ENCODE peak calls at places on chromosomes 3 and 15, in four cellular contexts. Q is aorta; R is naive thymus-derived CD4-positive, alpha-beta T cell; Z is GM12878. Y is an unnamed sample.

GRCh38 chr3:145750657-145751056 is 410.3 kb downstream of the PLOD2 start:
- DNase-seq in Q (no peak), R (no peak), Z (no peak), Y (no peak)

GRCh38 chr3:55000946-55001345 is 73.1 kb upstream of the LRTM1 start:
- DNase-seq in R (no peak), Q (no peak), Z (no peak), Y (no peak)

GRCh38 chr3:72181231-72181630 is 396.3 kb upstream of the PROK2 start:
- DNase-seq in Q (no peak), Z (no peak), R (no peak), Y (no peak)

GRCh38 chr3:50238549-50239026 is 2.6 kb downstream of the GNAI2 start:
- DNase-seq in Q (peak; percentile 95), R (no peak), Z (no peak), Y (peak; percentile 89)

GRCh38 chr3:52983828-52984227 is 62.0 kb downstream of the SFMBT1 start:
- DNase-seq in Q (no peak), R (no peak), Z (no peak), Y (no peak)

GRCh38 chr3:178602864-178603263 is 66.6 kb downstream of the KCNMB2 start:
- DNase-seq in Z (no peak), R (no peak), Q (no peak), Y (no peak)

GRCh38 chr3:67075295-67075694 is 77.2 kb downstream of the KBTBD8 start:
- DNase-seq in R (no peak), Q (no peak), Z (no peak), Y (no peak)

GRCh38 chr3:126108689-126109075 is 24.8 kb upstream of the SLC41A3 start:
- DNase-seq in R (no peak), Q (no peak), Z (no peak), Y (no peak)

GRCh38 chr15:46409879-46410278 is 775.0 kb downstream of the SQOR start:
- DNase-seq in R (no peak), Z (no peak), Q (no peak), Y (no peak)

GRCh38 chr3:143066033-143066432 is 53.5 kb upstream of the CHST2 start:
- DNase-seq in Q (no peak), R (no peak), Z (no peak), Y (no peak)

GRCh38 chr3:195908439-195909293 is at the start of gene TNK2:
- DNase-seq in Q (peak; percentile 80), Z (no peak), R (peak; percentile 53), Y (peak; percentile 46)

GRCh38 chr3:179801263-179801662 is 148.4 kb downstream of the USP13 start:
- DNase-seq in R (no peak), Q (no peak), Z (no peak), Y (no peak)

GRCh38 chr3:179149239-179149887 is 1.2 kb downstream of the PIK3CA start:
- DNase-seq in Q (no peak), R (no peak), Z (peak; percentile 53), Y (peak; percentile 13)

GRCh38 chr15:98525625-98526024 is 122.7 kb upstream of the IGF1R start:
- DNase-seq in R (no peak), Q (peak; percentile 77), Z (no peak), Y (no peak)

GRCh38 chr3:165642761-165643432 is 194.3 kb downstream of the BCHE start:
- DNase-seq in Z (no peak), R (no peak), Q (no peak), Y (no peak)

GRCh38 chr15:101406014-101406413 is 83.5 kb downstream of the PCSK6 start:
- DNase-seq in Q (no peak), R (no peak), Z (no peak), Y (no peak)

GRCh38 chr15:60649845-60650548 is 171.1 kb upstream of the ICE2 start:
- DNase-seq in Q (no peak), Z (peak; percentile 57), R (peak; percentile 78), Y (no peak)

GRCh38 chr15:52523192-52523591 is 5.5 kb downstream of the MYO5A start:
- DNase-seq in R (no peak), Z (no peak), Q (no peak), Y (no peak)

GRCh38 chr15:92645051-92645631 is 10.4 kb downstream of the FAM174B start:
- DNase-seq in Z (no peak), Q (no peak), R (no peak), Y (no peak)

GRCh38 chr3:115551091-115551490 is 72.2 kb upstream of the GAP43 start:
- DNase-seq in Q (no peak), R (no peak), Z (no peak), Y (no peak)

GRCh38 chr15:72154316-72154715 is 36.1 kb downstream of the SENP8 start:
- DNase-seq in Q (no peak), R (no peak), Z (no peak), Y (no peak)

GRCh38 chr3:97991278-97991652 is 19.0 kb upstream of the RIOX2 start:
- DNase-seq in Z (no peak), Q (no peak), R (peak; percentile 55), Y (no peak)

GRCh38 chr3:97990624-97991277 is 18.5 kb upstream of the RIOX2 start:
- DNase-seq in R (no peak), Z (no peak), Q (no peak), Y (no peak)

GRCh38 chr3:97994328-97994945 is 22.2 kb upstream of the RIOX2 start:
- DNase-seq in Z (no peak), Q (no peak), R (no peak), Y (no peak)

GRCh38 chr3:97992547-97993173 is 20.4 kb upstream of the RIOX2 start:
- DNase-seq in Z (no peak), R (no peak), Q (no peak), Y (no peak)

DNA sequence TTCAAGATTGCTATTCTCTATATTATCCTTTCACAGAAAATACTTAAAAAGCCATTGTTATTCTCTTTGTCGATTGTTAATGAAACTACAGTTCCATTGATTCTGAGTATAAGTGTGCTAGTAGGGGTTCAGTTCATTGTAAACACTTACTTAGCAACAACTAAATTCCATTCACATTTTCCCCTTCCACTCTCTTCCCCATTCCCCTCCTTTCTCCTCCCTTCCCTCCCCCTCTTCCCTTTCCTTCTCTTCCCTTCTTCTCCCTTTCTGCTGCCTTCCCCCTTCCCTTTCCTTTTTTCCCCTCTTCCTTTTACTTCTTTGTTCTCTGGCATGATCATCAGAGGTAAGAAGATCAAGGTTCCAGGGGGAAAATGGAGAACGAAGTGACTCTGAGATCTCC is 21.3 kb upstream of the RIOX2 start:
- DNase-seq in Q (no peak), R (no peak), Z (no peak), Y (no peak)
- H3K4me3 ChIP-seq in Q (no peak overlapping the region), R (no peak overlapping the region), Z (no peak overlapping the region), Y (no peak overlapping the region)

DNA sequence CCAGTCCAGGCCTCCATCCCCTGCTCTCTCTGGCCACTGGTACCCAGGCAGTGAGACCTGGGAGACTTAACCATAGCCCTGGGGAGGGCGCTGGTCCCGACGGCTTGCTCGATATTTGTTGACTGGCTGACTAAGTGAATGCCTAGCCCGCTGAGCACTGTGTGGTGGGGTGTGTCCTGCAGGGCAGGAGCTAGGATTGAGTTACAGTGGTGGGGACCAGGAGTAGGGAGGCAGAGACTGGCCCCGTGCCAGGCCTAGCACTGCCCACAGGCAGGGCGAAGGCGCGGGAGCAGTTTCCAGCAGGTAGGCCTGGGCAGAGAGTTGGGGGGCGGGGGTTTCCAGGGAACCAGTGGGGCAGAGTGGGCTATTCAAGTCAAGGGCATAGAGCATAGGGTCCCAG is at the start of gene VILL:
- DNase-seq in Z (no peak), R (no peak), Q (peak; percentile 71), Y (no peak)
- H3K27ac ChIP-seq in Z (no peak within 1 kb of the TSS), R (no peak within 1 kb of the TSS), Q (no peak within 1 kb of the TSS), Y (no peak within 1 kb of the TSS)

DNA sequence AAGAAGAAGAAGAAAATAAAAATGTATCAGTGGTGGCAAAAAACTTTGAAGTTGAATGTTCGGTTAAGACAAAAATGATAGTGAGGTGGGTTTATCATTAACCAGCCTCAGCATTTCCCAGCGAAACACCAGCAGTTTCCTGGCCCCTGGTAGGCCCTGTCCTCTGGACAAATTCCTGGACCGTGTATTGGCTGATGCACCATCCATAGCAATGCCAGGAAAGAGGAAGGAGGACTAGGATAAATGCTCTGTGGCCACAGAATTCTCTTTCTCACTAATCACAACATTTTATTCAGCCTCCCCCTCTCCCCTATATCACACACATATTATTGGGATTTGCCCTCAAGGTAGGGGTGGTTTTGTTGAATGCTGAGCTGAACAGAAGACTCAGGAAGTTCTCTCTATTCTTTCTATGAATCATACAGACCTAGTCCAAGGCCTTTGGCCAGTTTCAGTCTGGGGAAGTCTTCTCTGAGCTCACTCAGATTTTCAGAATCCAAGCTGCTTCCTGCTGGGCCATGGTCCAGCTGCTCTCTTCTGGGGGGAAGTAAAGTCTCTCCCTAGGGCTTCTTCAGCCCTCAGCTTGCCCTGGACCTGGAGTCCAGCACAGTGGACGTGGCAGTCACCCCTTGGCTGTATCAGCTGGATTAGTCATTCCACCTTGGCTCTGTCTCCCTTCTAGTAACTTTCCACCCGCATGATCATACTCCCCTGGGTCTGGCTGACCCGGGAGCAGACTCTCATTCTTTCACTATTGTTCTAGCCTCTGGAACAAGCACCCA is 27.6 kb downstream of the SLC28A1 start:
- DNase-seq in Z (no peak), Q (peak; percentile 95), R (no peak), Y (peak; percentile 94)
- H3K4me3 ChIP-seq in Z (no peak overlapping the region), Q (no peak overlapping the region), R (no peak overlapping the region), Y (no peak overlapping the region)

GRCh38 chr15:25056484-25057429 is 102.0 kb downstream of the SNRPN start:
- DNase-seq in R (no peak), Z (no peak), Q (peak; percentile 68), Y (peak; percentile 3)

GRCh38 chr15:25058080-25058785 is 103.4 kb downstream of the SNRPN start:
- DNase-seq in Q (peak; percentile 61), Z (no peak), R (no peak), Y (no peak)

GRCh38 chr15:25059698-25060471 is 105.1 kb downstream of the SNRPN start:
- DNase-seq in R (no peak), Z (no peak), Q (peak; percentile 35), Y (no peak)

GRCh38 chr15:25055356-25056068 is 100.7 kb downstream of the SNRPN start:
- DNase-seq in Q (peak; percentile 6), Z (no peak), R (no peak), Y (no peak)

DNA sequence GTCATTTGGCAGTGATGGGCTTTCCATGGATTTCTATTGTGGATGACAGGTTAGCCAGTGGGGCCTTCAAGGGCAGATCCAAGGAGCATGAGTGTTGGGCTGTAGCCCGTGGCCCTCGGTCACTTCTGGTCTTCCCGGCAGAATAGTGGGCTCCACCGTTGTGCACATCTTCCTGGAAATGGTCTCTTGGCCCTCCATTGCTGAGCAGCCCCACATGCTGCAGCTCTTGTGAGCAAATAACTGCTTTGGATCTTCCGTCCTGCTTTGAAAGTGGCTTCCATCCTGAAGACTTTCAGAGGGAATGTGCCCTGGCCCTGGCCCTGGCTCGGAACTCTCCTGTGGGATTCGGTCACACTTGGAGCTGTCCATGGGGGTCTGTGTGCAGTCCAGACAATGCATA is 102.8 kb downstream of the SNRPN start:
- DNase-seq in Z (no peak), R (no peak), Q (peak; percentile 51), Y (no peak)
- H3K27ac ChIP-seq in Z (no peak overlapping the region), R (no peak overlapping the region), Q (no peak overlapping the region), Y (no peak overlapping the region)

GRCh38 chr3:84307339-84307738 is 651.5 kb upstream of the CADM2 start:
- DNase-seq in Z (no peak), Q (no peak), R (no peak), Y (no peak)
- H3K4me3 ChIP-seq in Z (no peak overlapping the region), Q (no peak overlapping the region), R (no peak overlapping the region), Y (no peak overlapping the region)

GRCh38 chr3:171399842-171400241 is 60.4 kb downstream of the TNIK start:
- DNase-seq in Q (no peak), Z (no peak), R (no peak), Y (peak; percentile 38)
- H3K27ac ChIP-seq in Q (no peak overlapping the region), Z (no peak overlapping the region), R (no peak overlapping the region), Y (no peak overlapping the region)